ENCODE peak calls at places on chromosomes 6 and 20, in five cellular contexts. H is CD4-positive, alpha-beta T cell; L is NB4; C is psoas muscle; I is tibial artery. R is an unnamed sample.

GRCh38 chr6:41278699-41279405 is 7.6 kb downstream of the TREM1 start:
- DNase-seq in C (peak), H (peak), L (peak), I (no peak), R (peak)

GRCh38 chr6:34015576-34015975 is 130.3 kb downstream of the GRM4 start:
- DNase-seq in I (no peak), L (no peak), C (no peak), H (no peak), R (no peak)

GRCh38 chr6:149862901-149863595 is 1.1 kb downstream of the LRP11 start:
- DNase-seq in I (peak), H (no peak), C (peak), L (peak), R (peak)

GRCh38 chr6:49935387-49935786 is 28.6 kb downstream of the DEFB114 start:
- DNase-seq in L (no peak), I (no peak), C (no peak), H (no peak), R (no peak)

GRCh38 chr20:51529027-51529749 is 13.3 kb downstream of the NFATC2 start:
- DNase-seq in L (no peak), H (no peak), I (no peak), C (no peak), R (no peak)

GRCh38 chr6:3281669-3282460 is 23.1 kb downstream of the PSMG4 start:
- DNase-seq in H (no peak), I (peak), L (no peak), C (no peak), R (no peak)

GRCh38 chr6:47028835-47029360 is 13.2 kb downstream of the ADGRF1 start:
- DNase-seq in L (no peak), I (no peak), C (no peak), H (no peak), R (no peak)

GRCh38 chr6:89729818-89730217 is 89.8 kb downstream of the MDN1 start:
- DNase-seq in L (no peak), H (no peak), I (no peak), C (no peak), R (no peak)

GRCh38 chr6:96909826-96910225 is 12.1 kb upstream of the NDUFAF4 start:
- DNase-seq in C (no peak), I (no peak), L (no peak), H (no peak), R (no peak)

GRCh38 chr6:93036835-93037234 is 382.5 kb downstream of the EPHA7 start:
- DNase-seq in H (no peak), L (peak), I (no peak), C (no peak), R (no peak)

GRCh38 chr6:163384510-163384909 is 30.0 kb upstream of the QKI start:
- DNase-seq in C (no peak), H (no peak), I (no peak), L (peak), R (no peak)

GRCh38 chr20:52179331-52180166 is 12.0 kb downstream of the ZFP64 start:
- DNase-seq in L (no peak), H (no peak), C (no peak), I (no peak), R (no peak)

GRCh38 chr6:31214516-31214915 is 44.0 kb upstream of the POU5F1 start:
- DNase-seq in H (no peak), C (no peak), L (no peak), I (no peak), R (no peak)

DNA sequence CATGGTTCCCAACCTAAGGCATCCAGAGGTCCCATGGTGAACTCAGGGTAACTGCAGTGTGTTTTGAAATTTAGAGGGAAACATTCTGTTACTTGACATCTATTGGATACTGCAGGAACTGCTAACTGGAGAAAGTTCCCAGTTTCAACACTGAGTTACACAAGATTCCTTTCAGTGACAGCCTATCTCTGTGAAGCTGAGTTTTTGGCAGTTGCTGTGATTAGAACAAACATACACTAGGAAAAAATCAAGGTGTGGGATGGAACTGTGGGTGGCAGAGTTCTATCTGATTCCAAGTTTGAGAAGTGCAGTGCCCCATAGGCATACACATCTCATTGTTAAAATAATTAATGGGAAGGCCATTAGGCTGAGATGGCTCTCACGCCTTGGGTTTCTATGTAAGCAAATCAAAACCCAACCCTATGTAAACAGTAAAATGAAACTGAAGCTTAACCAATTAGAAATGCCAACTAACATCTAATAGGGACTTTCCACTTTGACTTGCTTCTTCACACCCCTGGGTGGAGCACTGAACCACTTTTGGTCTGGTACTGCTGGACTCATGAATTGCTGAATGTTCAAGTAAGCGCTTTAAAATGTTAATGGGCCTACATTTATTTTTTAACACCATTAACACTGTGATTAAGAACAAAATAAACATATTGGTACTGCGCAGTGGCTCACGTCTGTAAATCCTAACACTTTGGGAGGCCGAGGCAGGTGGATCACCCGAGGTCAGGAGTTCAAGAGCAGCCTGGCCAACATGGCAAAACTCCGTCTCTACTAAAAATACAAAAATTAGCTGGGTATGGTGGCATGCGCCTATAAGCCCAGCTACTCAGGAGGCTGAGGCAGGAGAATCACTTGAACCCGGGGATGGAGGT is 55.2 kb upstream of the TBC1D7 start:
- DNase-seq in I (no peak), H (peak), L (no peak), C (no peak), R (no peak)
- TF ChIP-seq CTCF in I (peak), H (no peak), L (no peak), C (peak), R (no peak)

GRCh38 chr20:34580588-34580940 is 22.0 kb downstream of the MAP1LC3A start:
- DNase-seq in C (no peak), I (no peak), H (no peak), L (no peak), R (no peak)

GRCh38 chr20:34578040-34578439 is 19.5 kb downstream of the MAP1LC3A start:
- DNase-seq in C (no peak), H (no peak), I (no peak), L (peak), R (no peak)

GRCh38 chr20:34579936-34580587 is 21.5 kb downstream of the MAP1LC3A start:
- DNase-seq in C (no peak), H (no peak), I (no peak), L (peak), R (no peak)

GRCh38 chr20:34578521-34579147 is 20.1 kb downstream of the MAP1LC3A start:
- DNase-seq in C (peak), L (no peak), H (no peak), I (no peak), R (no peak)

DNA sequence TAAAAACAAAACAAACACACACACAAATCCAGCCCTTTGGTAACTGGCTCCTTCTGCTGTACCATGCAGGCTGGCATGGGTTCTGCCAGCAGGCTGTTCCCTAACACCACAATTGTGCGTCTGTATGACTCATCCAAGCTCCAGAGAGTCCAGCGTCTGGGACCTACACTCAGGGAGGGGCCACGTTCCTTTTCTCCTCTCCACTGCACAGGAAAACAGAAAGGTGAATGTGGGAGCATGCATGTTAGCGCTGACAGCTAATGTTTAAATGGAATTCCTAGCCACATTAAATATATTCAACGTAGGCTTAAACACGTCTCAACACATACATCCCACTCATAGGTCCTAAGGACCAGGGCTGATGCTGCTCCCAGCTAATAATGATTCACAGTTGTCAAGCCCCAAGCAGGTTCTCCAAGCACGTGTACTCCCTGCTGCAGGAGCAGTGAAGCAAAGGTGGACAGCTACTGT is 20.7 kb downstream of the MAP1LC3A start:
- DNase-seq in I (peak), H (no peak), C (peak), L (peak), R (no peak)
- TF ChIP-seq CTCF in I (peak), H (no peak), C (peak), L (peak), R (no peak)

GRCh38 chr20:45011108-45011526 is 44.8 kb downstream of the STK4 start:
- DNase-seq in C (no peak), L (peak), I (no peak), H (peak), R (no peak)
- TF ChIP-seq CTCF in C (peak), L (peak), I (peak), H (peak), R (peak)

GRCh38 chr20:13325033-13325432 is 104.0 kb downstream of the ISM1 start:
- DNase-seq in I (no peak), H (no peak), L (peak), C (no peak), R (no peak)
- TF ChIP-seq CTCF in I (peak), H (no peak), L (peak), C (peak), R (no peak)

DNA sequence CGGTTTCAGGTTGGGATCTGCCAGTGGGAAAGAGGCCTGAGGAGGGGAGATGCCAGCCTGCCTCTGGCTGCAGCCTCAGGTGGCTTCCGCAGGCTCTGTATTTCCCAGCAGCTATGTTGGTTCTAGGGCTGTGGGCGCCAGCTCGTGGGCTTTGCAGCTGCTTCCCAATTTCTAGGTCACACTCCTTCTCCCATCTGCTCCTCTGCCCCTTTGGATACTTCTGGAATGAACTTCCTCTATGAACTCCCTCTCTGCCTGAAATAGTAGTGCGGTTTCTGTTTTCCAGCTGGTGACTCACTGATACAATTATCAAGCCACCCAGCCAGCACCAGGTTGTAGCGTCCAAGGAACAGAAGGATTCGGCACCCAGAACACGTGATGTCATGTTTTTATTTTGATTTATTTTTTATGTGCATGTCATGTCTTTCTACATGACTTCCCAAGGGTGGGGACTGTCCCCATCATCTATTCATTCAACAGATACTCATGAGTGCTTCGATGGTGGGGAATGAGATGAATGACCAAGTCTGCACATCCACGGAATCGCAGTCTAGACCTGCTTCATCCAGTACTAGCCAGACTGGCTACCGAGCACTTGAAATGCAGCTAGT is 38.0 kb downstream of the TGM2 start:
- DNase-seq in C (peak), L (no peak), H (no peak), I (peak), R (no peak)
- TF ChIP-seq CTCF in C (no peak), L (no peak), H (no peak), I (no peak), R (no peak)

DNA sequence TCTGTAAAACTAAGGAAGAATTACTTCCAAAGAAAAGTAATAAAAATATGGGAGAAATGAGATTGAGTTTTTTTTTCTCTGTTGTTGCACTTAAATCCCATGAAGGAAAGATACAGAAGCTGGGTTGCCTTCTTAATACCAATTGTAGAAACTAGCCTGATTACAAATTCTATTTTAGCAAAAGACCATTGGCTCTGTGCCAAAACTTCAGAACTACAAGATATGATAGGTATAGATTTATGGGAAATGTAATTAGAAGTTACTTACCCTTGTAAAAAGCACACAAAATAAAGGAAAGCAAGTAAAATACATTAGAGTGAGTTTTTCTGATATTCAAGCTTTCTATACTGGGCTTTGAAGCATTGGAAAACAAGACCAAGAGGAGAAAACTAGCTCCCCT is 73.5 kb upstream of the SCGN start:
- DNase-seq in I (no peak), C (no peak), H (no peak), L (no peak), R (no peak)
- TF ChIP-seq CTCF in I (no peak), C (no peak), H (no peak), L (no peak), R (no peak)

GRCh38 chr6:39904946-39905639 is 29.2 kb downstream of the MOCS1 start:
- DNase-seq in C (no peak), L (no peak), I (peak), H (no peak), R (no peak)
- TF ChIP-seq CTCF in C (no peak), L (no peak), I (no peak), H (no peak), R (no peak)

GRCh38 chr6:122180132-122180531 is 219.3 kb upstream of the HSF2 start:
- DNase-seq in L (no peak), I (no peak), C (no peak), H (no peak), R (no peak)

GRCh38 chr6:122187186-122187585 is 212.3 kb upstream of the HSF2 start:
- DNase-seq in I (no peak), H (no peak), L (no peak), C (no peak), R (no peak)

GRCh38 chr6:122178988-122179387 is 220.5 kb upstream of the HSF2 start:
- DNase-seq in H (no peak), C (no peak), I (no peak), L (no peak), R (no peak)

GRCh38 chr6:122184260-122184934 is 215.1 kb upstream of the HSF2 start:
- DNase-seq in I (no peak), C (no peak), H (no peak), L (peak), R (no peak)
- TF ChIP-seq CTCF in I (peak), C (peak), H (no peak), L (peak), R (peak)

GRCh38 chr6:103675807-103676406 is 1183.8 kb downstream of the HACE1 start:
- DNase-seq in H (no peak), I (no peak), L (peak), C (no peak), R (no peak)

GRCh38 chr6:103674790-103675189 is 1184.9 kb downstream of the HACE1 start:
- DNase-seq in I (no peak), L (no peak), H (no peak), C (no peak), R (no peak)

GRCh38 chr6:103677290-103677689 is 1182.4 kb downstream of the HACE1 start:
- DNase-seq in L (no peak), I (no peak), H (no peak), C (no peak), R (no peak)

DNA sequence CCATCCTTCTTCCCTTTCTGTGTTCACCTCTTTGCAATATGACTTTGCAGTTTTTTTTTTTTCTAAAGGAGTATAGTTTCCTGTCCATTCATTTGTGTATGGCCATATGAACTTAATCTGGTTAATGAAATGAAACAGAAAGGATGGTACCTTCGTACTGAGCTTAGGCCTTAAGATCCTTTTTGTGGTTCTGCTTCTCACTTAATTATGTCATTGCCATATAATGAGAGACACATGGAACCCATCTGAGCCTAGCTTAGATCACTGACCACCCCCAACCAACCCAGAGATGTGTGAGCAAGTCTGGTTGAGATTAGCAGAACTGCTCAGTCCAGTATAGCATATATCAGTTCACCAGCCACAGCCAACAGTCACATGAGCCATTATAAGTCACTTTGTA is 1179.6 kb downstream of the HACE1 start:
- DNase-seq in C (no peak), I (no peak), H (no peak), L (no peak), R (no peak)
- TF ChIP-seq CTCF in C (no peak), I (no peak), H (no peak), L (no peak), R (no peak)

GRCh38 chr6:153963352-153963751 is 75.7 kb upstream of the OPRM1 start:
- DNase-seq in C (no peak), H (no peak), L (no peak), I (no peak), R (no peak)
- TF ChIP-seq CTCF in C (no peak), H (no peak), L (no peak), I (no peak), R (no peak)

R was measured in mesothelial cell of epicardium.